ENCODE peak calls at places on chromosome 18, in six cellular contexts. O, A, Z, K, T and S are unnamed samples.

GRCh38 chr18:28541276-28541930 is 364.5 kb upstream of the CDH2 start:
- DNase-seq in T (peak), K (no peak), A (no peak), Z (no peak), O (no peak), S (peak)

GRCh38 chr18:32346667-32347066 is 124.0 kb downstream of the GAREM1 start:
- DNase-seq in Z (peak), A (no peak), T (peak), O (peak), K (no peak), S (peak)

GRCh38 chr18:49562481-49563129 is 748 bp downstream of the LIPG start:
- DNase-seq in O (no peak), Z (no peak), K (peak), A (peak), T (peak), S (peak)

GRCh38 chr18:58953627-58954026 is 89.0 kb downstream of the ZNF532 start:
- DNase-seq in T (no peak), O (no peak), Z (no peak), A (no peak), K (no peak), S (peak)

GRCh38 chr18:78836838-78837237 is 142.8 kb upstream of the SALL3 start:
- DNase-seq in K (no peak), Z (no peak), T (no peak), O (no peak), A (no peak), S (no peak)

GRCh38 chr18:53527365-53527764 is 697.1 kb downstream of the MBD2 start:
- DNase-seq in O (no peak), K (no peak), Z (no peak), T (no peak), A (no peak), S (no peak)

GRCh38 chr18:37604032-37604431 is 38.4 kb upstream of the CELF4 start:
- DNase-seq in Z (no peak), A (no peak), T (no peak), O (no peak), K (peak), S (no peak)

GRCh38 chr18:10563886-10564285 is 38.1 kb downstream of the NAPG start:
- DNase-seq in O (no peak), K (no peak), Z (no peak), T (no peak), A (no peak), S (no peak)

GRCh38 chr18:33375829-33376228 is 64.7 kb downstream of the CCDC178 start:
- DNase-seq in T (no peak), Z (no peak), A (no peak), O (no peak), K (no peak), S (no peak)

GRCh38 chr18:76619342-76620315 is 124.6 kb upstream of the ZNF516 start:
- DNase-seq in K (peak), A (peak), Z (peak), O (peak), T (peak), S (peak)

GRCh38 chr18:24398515-24398914 is 891 bp upstream of the OSBPL1A start:
- DNase-seq in A (peak), K (no peak), O (peak), Z (no peak), T (peak), S (peak)

GRCh38 chr18:74373428-74373827 is 57.8 kb downstream of the C18orf63 start:
- DNase-seq in O (no peak), Z (no peak), A (no peak), T (no peak), K (no peak), S (no peak)

GRCh38 chr18:56869189-56869777 is 218.1 kb downstream of the WDR7 start:
- DNase-seq in T (peak), A (no peak), Z (no peak), O (peak), K (no peak), S (peak)

GRCh38 chr18:48834421-48835011 is 116.2 kb downstream of the SMAD7 start:
- DNase-seq in K (no peak), Z (no peak), A (peak), T (peak), O (peak), S (peak)

GRCh38 chr18:9742588-9743131 is 34.6 kb downstream of the RAB31 start:
- DNase-seq in K (no peak), O (peak), A (no peak), T (peak), Z (no peak), S (peak)

GRCh38 chr18:45161850-45162249 is 453.4 kb upstream of the SLC14A2 start:
- DNase-seq in A (no peak), T (no peak), K (no peak), Z (no peak), O (no peak), S (no peak)

GRCh38 chr18:68104036-68104435 is 587.5 kb upstream of the DSEL start:
- DNase-seq in A (no peak), Z (no peak), K (no peak), T (no peak), O (no peak), S (no peak)

GRCh38 chr18:50797147-50797546 is 22.7 kb downstream of the MRO start:
- DNase-seq in Z (no peak), T (no peak), A (no peak), K (no peak), O (no peak), S (no peak)

GRCh38 chr18:21740724-21741510 is at the start of gene MIB1:
- DNase-seq in O (peak), A (no peak), K (peak), T (peak), Z (peak), S (peak)
- H2BK5ac ChIP-seq in O (peak), A (no peak), K (peak), T (no peak), Z (peak), S (peak)

GRCh38 chr18:36490907-36491306 is 193.4 kb downstream of the FHOD3 start:
- DNase-seq in O (no peak), K (no peak), Z (no peak), T (no peak), A (no peak), S (no peak)
- H2BK5ac ChIP-seq in O (no peak), K (no peak), Z (no peak), T (no peak), A (no peak), S (no peak)

DNA sequence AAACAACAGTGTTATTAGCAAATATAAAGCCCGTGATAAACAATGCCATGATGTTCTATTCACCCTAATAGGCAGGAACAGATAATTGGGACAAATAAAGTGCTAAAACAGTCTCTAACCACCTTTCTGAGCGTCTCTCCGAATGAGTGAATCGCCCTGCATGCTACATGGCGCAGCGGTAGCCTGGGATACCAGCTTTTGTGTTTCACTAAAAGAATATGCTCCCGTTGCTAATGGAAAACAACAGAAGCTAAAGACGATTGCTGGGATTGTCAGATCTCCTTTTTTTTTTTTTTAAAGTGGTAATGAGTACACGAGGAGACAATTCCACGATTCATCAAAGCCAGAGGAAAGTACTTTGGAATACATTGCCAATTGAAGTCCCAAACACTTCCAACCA is 1815.2 kb upstream of the CELF4 start:
- DNase-seq in A (no peak), K (no peak), O (no peak), T (peak), Z (peak), S (no peak)
- H2BK5ac ChIP-seq in A (no peak), K (no peak), O (no peak), T (no peak), Z (no peak), S (no peak)

GRCh38 chr18:54828290-54828871 is at the start of gene RAB27B:
- DNase-seq in T (peak), K (peak), A (peak), Z (peak), O (peak), S (peak)
- H2BK5ac ChIP-seq in T (no peak), K (peak), A (no peak), Z (peak), O (peak), S (no peak)